ENCODE peak calls at places on chromosomes 5 and 9, in eight cellular contexts. J, A, C, O, U, G, L and Z are unnamed samples.

GRCh38 chr9:108622467-108622866 is 233.3 kb downstream of the ACTL7B start:
- DNase-seq in O (no peak), U (no peak), C (no peak), A (no peak), L (no peak), G (no peak), J (no peak), Z (no peak)

GRCh38 chr5:72511371-72512178 is 4.4 kb upstream of the ZNF366 start:
- DNase-seq in C (no peak), A (no peak), L (no peak), G (no peak), J (no peak), O (no peak), U (no peak), Z (no peak)

GRCh38 chr5:15020731-15021130 is 149.2 kb upstream of the ANKH start:
- DNase-seq in O (no peak), A (no peak), C (no peak), G (no peak), J (no peak), L (no peak), U (no peak), Z (no peak)

GRCh38 chr5:95728494-95729114 is 2.5 kb upstream of the RHOBTB3 start:
- DNase-seq in O (no peak), C (no peak), J (no peak), L (no peak), U (no peak), G (no peak), A (no peak), Z (no peak)

GRCh38 chr5:58466939-58467338 is 7.1 kb upstream of the PLK2 start:
- DNase-seq in L (no peak), C (no peak), O (no peak), G (peak; percentile 70), U (no peak), A (no peak), J (no peak), Z (no peak)

GRCh38 chr9:136407911-136408310 is 2.5 kb downstream of the ENTR1 start:
- DNase-seq in C (no peak), A (no peak), L (no peak), J (no peak), U (no peak), O (no peak), G (no peak), Z (no peak)

GRCh38 chr5:25393957-25394356 is 749.2 kb upstream of the CDH10 start:
- DNase-seq in L (no peak), U (no peak), C (no peak), O (no peak), J (no peak), G (no peak), A (no peak), Z (no peak)

GRCh38 chr9:69122391-69123141 is 51.5 kb upstream of the TJP2 start:
- DNase-seq in A (no peak), C (no peak), O (no peak), U (peak; percentile 39), G (no peak), L (no peak), J (peak; percentile 80), Z (peak; percentile 63)

GRCh38 chr5:79702606-79703380 is 13.2 kb downstream of the CMYA5 start:
- DNase-seq in G (no peak), U (no peak), L (no peak), C (no peak), A (no peak), O (no peak), J (no peak), Z (no peak)

DNA sequence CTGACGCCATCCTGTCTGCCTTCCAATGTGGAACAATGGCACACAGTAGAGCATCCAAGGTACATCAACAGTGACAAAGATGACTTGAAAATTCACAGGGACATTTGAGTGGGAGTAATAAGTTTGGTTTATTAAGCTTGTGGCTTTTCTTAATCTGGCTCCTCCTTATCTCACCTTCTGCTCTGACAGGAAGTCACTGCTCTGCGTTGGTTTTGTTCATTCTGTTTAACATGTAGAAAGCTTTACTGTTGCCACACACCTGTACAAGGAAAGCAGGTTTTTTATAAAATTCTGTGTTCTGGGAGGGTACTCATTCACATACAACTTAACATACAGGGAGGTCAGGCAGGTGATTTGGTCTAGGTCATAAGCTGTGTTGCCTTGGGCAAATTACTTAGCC is 1.6 kb upstream of the GZMK start:
- DNase-seq in U (no peak), J (no peak), O (no peak), G (no peak), A (no peak), C (no peak), L (no peak), Z (no peak)
- H3K4me3 ChIP-seq in U (no peak overlapping the region), J (no peak overlapping the region), O (peak overlapping the region; percentile 7), G (no peak overlapping the region), A (no peak overlapping the region), C (no peak overlapping the region), L (no peak overlapping the region), Z (no peak overlapping the region)

DNA sequence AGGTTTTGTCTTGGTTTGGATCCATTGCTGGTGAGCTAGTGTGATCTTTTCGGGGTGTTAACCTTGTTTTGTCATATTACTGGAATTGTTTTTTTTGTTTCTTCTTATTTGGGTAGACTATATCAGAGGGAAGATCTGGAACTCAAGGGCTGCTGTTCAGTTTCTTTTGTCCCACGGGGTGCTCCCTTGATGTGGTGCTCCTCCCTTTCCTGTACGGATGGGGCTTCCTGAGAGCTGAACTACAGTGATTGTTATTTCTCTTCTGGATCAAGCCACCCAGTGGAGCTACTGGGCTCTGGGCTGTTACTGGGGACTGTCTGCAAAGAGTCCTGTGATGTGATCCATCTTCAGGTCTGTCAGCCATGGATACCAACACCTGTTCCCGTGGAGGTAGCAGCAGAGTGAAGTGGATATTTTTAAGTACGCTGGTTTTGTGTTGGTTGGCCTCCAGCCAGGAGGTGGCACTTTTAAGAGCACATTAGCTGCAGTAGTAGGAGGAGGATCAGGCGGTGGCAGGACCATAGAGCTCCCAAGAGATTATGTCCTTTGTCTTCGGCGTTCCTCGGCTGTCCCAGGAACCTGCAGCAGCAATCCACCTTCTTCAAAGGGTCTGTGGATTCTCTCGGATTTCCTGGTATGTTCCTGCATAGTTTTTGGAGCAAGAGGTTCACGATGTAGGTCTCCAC is 27.2 kb downstream of the SCAMP1 start:
- DNase-seq in U (no peak), L (no peak), A (no peak), C (no peak), J (no peak), G (no peak), O (no peak), Z (no peak)
- H3K9me3 ChIP-seq in U (no peaks in the 10 kb centered on the region), L (peaks cover 4% of the 10 kb centered on the region), A (no peaks in the 10 kb centered on the region), C (no peaks in the 10 kb centered on the region), J (no peaks in the 10 kb centered on the region), G (peaks cover 2% of the 10 kb centered on the region), O (peaks cover 8% of the 10 kb centered on the region), Z (peaks cover 6% of the 10 kb centered on the region)

GRCh38 chr5:180208435-180209081 is 453 bp downstream of the RASGEF1C start:
- DNase-seq in A (peak; percentile 26), G (peak; percentile 20), O (no peak), J (no peak), U (peak; percentile 27), L (no peak), C (no peak), Z (no peak)

GRCh38 chr5:180208038-180208434 is 975 bp downstream of the RASGEF1C start:
- DNase-seq in L (no peak), G (no peak), C (no peak), O (no peak), A (no peak), J (no peak), U (no peak), Z (no peak)

GRCh38 chr5:180210961-180211760 is 2.1 kb upstream of the RASGEF1C start:
- DNase-seq in G (no peak), O (no peak), C (no peak), A (no peak), J (no peak), L (no peak), U (no peak), Z (no peak)

GRCh38 chr5:180207593-180207992 is 1.4 kb downstream of the RASGEF1C start:
- DNase-seq in C (no peak), G (no peak), O (no peak), J (no peak), U (no peak), A (no peak), L (no peak), Z (no peak)

DNA sequence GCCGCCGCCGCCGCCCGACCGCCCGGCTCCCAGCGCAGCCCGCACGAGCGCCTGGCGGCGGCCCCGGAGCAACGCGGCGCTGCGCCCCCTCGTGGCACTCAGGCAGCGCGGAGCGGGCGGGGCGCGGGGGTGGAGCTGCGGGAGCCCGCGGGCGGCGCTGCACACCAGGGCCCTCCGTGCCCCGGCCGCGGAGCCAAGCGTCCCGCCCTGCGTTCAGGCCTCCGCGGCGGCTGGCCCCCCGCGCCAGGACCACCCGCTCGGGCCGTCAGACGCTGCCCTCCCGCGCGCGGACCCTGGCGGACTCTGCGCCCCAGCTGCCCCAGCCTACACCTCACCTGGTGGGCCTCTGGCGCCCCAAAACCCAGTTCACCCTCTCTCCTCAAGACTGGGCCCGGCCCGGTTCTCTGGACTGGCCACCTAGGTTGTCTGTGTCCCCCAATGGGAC is at the start of gene RASGEF1C:
- DNase-seq in U (peak; percentile 70), G (peak; percentile 70), A (peak; percentile 69), L (no peak), O (peak; percentile 33), C (peak; percentile 55), J (peak; percentile 43), Z (peak; percentile 3)
- H3K4me3 ChIP-seq in U (no peak within 1 kb of the TSS), G (peak within 1 kb of the TSS; percentile 61), A (no peak within 1 kb of the TSS), L (peak within 1 kb of the TSS; percentile 30), O (peak within 1 kb of the TSS; percentile 28), C (no peak within 1 kb of the TSS), J (no peak within 1 kb of the TSS), Z (peak within 1 kb of the TSS; percentile 46)

GRCh38 chr5:52869391-52869790 is 81.7 kb downstream of the ITGA1 start:
- DNase-seq in G (no peak), A (no peak), C (no peak), L (no peak), J (no peak), U (no peak), O (no peak), Z (no peak)
- H3K9me3 ChIP-seq in G (no peaks in the 10 kb centered on the region), A (no peaks in the 10 kb centered on the region), C (no peaks in the 10 kb centered on the region), L (no peaks in the 10 kb centered on the region), J (no peaks in the 10 kb centered on the region), U (no peaks in the 10 kb centered on the region), O (no peaks in the 10 kb centered on the region), Z (no peaks in the 10 kb centered on the region)

DNA sequence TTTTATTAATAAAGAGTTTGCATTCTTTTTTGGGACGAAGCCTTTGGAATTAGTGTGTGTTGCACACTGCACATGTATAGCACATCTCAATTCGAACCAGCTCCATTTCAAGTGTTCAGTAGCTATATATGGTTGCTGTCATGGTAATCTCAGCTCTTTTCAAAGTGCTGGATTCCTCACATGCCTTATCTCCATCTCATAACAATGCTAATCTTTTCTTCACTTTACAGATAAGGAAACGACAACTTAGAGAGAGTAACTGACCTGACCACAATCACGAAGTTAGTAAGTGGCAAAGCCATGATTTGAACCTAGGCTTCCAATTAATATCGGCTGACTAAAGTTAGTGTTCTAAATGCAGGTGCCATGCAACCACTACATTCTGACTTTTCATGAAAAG is 204.8 kb upstream of the RASEF start:
- DNase-seq in L (no peak), G (no peak), J (no peak), U (no peak), A (no peak), O (no peak), C (no peak), Z (no peak)
- H3K4me3 ChIP-seq in L (no peak overlapping the region), G (no peak overlapping the region), J (no peak overlapping the region), U (no peak overlapping the region), A (no peak overlapping the region), O (no peak overlapping the region), C (no peak overlapping the region), Z (no peak overlapping the region)